ENCODE peak calls at places on chromosomes 7 and 10, in nine cellular contexts. W is spleen, X is GM23248, L is adipocyte, D is A549, U is HCT116, I is ascending aorta, C is SJSA1, Q is left lung. T is an unnamed sample.

GRCh38 chr7:31082450-31082849 is 30.3 kb downstream of the ADCYAP1R1 start:
- DNase-seq in D (no peak), L (no peak), W (no peak), C (no peak), Q (no peak), U (no peak), X (no peak), I (no peak), T (no peak)

GRCh38 chr7:128405345-128406146 is 4.2 kb downstream of the IMPDH1 start:
- DNase-seq in X (peak; percentile 75), C (peak; percentile 38), I (no peak), D (no peak), U (no peak), L (peak; percentile 77), Q (peak; percentile 92), W (peak; percentile 92), T (peak; percentile 37)

GRCh38 chr10:42488416-42488815 is 150.0 kb downstream of the ZNF33B start:
- DNase-seq in D (no peak), U (no peak), C (peak; percentile 93), I (no peak), X (peak; percentile 61), Q (no peak), L (peak; percentile 73), W (no peak), T (no peak)

GRCh38 chr10:113087082-113088029 is 137.3 kb downstream of the TCF7L2 start:
- DNase-seq in X (peak; percentile 100), L (peak; percentile 97), W (no peak), C (peak; percentile 99), U (peak; percentile 100), I (peak; percentile 28), D (peak; percentile 98), Q (no peak), T (no peak)

GRCh38 chr7:102993532-102994029 is 80.8 kb downstream of the LRRC17 start:
- DNase-seq in U (no peak), W (no peak), D (peak; percentile 16), X (peak; percentile 62), C (no peak), I (no peak), L (peak; percentile 85), Q (no peak), T (peak; percentile 44)

GRCh38 chr10:105189464-105189800 is 548.3 kb downstream of the SORCS3 start:
- DNase-seq in U (no peak), I (no peak), W (no peak), X (peak; percentile 39), L (no peak), Q (no peak), D (no peak), C (no peak), T (no peak)

GRCh38 chr10:44195120-44196007 is 189.5 kb downstream of the CXCL12 start:
- DNase-seq in I (peak; percentile 17), Q (no peak), D (peak; percentile 29), W (no peak), C (peak; percentile 76), U (no peak), X (peak; percentile 95), L (peak; percentile 94), T (peak; percentile 67)

GRCh38 chr7:157854066-157854891 is 517.5 kb downstream of the DNAJB6 start:
- DNase-seq in C (no peak), D (no peak), L (no peak), X (no peak), U (no peak), I (peak; percentile 62), W (peak; percentile 93), Q (peak; percentile 93), T (peak; percentile 61)

GRCh38 chr10:48253970-48254657 is 20.4 kb downstream of the FRMPD2 start:
- DNase-seq in Q (no peak), D (no peak), I (no peak), U (no peak), L (no peak), C (peak; percentile 72), X (peak; percentile 52), W (no peak), T (no peak)

GRCh38 chr7:2497500-2498336 is 21.5 kb upstream of the GRIFIN start:
- DNase-seq in I (no peak), Q (no peak), L (peak; percentile 45), D (no peak), W (no peak), C (no peak), U (no peak), X (no peak), T (no peak)

GRCh38 chr7:17446340-17446739 is 147.9 kb downstream of the AHR start:
- DNase-seq in X (no peak), U (no peak), W (no peak), C (no peak), L (no peak), D (no peak), Q (no peak), I (no peak), T (no peak)

GRCh38 chr10:116947838-116948529 is 57.0 kb downstream of the SHTN1 start:
- DNase-seq in W (no peak), C (peak; percentile 84), X (peak; percentile 20), L (peak; percentile 38), U (peak; percentile 59), I (no peak), Q (no peak), D (peak; percentile 45), T (no peak)

GRCh38 chr7:48052748-48053147 is 17.4 kb downstream of the C7orf57 start:
- DNase-seq in W (no peak), U (peak; percentile 60), Q (no peak), C (no peak), I (no peak), X (peak; percentile 20), L (no peak), D (peak; percentile 18), T (no peak)

GRCh38 chr7:158114056-158114850 is 473.4 kb downstream of the PTPRN2 start:
- DNase-seq in L (no peak), I (no peak), X (no peak), C (no peak), Q (peak; percentile 28), D (no peak), W (no peak), U (no peak), T (no peak)

DNA sequence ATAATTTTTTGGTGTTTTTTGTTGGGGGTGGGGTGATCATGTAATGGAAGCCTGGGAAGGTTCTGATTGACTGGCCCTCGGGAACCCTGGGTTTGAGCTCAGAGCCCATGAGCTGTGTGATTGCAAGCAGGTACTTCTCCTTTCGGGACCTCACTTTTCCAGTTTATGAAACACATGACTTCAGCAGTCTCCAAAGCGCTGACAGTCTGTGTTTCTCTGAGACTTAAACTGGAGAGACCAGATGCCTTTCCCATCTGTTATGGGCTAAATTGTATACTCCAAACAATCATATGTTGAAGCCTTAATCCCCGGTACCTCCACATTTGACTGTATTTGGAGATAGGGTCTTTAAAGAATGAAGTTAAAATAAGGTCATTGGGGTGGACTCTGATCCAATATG is 493.6 kb downstream of the GALNT17 start:
- DNase-seq in D (no peak), C (no peak), L (no peak), X (no peak), I (no peak), W (no peak), U (no peak), Q (no peak), T (no peak)
- H3K9me3 ChIP-seq in D (no peaks in the 10 kb centered on the region), C (peaks cover under 1% of the 10 kb centered on the region), L (no peaks in the 10 kb centered on the region), X (no peaks in the 10 kb centered on the region), I (no peaks in the 10 kb centered on the region), W (no peaks in the 10 kb centered on the region), U (no peaks in the 10 kb centered on the region), Q (no peaks in the 10 kb centered on the region), T (no peaks in the 10 kb centered on the region)

DNA sequence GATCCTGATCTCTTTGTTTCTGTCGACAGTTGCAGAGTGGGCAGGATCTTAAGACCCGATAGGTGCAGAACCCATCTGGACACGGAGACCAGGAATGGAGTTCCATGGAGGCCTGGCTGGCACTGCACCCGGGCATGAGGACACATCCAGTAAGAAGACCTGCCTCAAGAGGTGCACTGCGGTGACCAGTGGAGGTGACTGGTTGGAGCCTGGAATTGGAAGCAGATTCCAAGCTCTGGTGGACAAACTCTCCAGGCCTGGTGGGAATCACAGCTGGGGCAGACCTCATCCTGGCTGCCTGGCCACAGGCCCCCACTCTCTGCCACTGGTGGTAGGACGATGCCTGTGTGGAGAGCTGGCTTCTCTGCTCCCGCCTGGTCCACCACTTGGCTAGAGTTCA is 31.0 kb downstream of the ZNF775 start:
- DNase-seq in X (no peak), L (no peak), C (no peak), W (no peak), Q (peak; percentile 29), I (no peak), D (no peak), U (no peak), T (no peak)
- H3K4me1 ChIP-seq in X (peaks cover 5% of the 10 kb centered on the region), L (peaks cover 15% of the 10 kb centered on the region), C (peaks cover 17% of the 10 kb centered on the region), W (peaks cover 14% of the 10 kb centered on the region), Q (no peaks in the 10 kb centered on the region), I (peaks cover 7% of the 10 kb centered on the region), D (peaks cover 16% of the 10 kb centered on the region), U (peaks cover 4% of the 10 kb centered on the region), T (peaks cover 16% of the 10 kb centered on the region)

GRCh38 chr10:71632896-71633600 is 86.5 kb downstream of the C10orf105 start:
- DNase-seq in U (no peak), D (no peak), I (no peak), L (no peak), C (no peak), W (no peak), X (no peak), Q (no peak), T (no peak)

GRCh38 chr10:71630168-71630567 is 89.4 kb downstream of the C10orf105 start:
- DNase-seq in I (no peak), L (no peak), D (no peak), X (no peak), U (no peak), W (no peak), C (no peak), Q (no peak), T (no peak)

GRCh38 chr10:71633935-71634334 is 85.6 kb downstream of the C10orf105 start:
- DNase-seq in X (no peak), I (no peak), W (no peak), L (no peak), Q (no peak), U (no peak), D (no peak), C (no peak), T (no peak)

GRCh38 chr10:71631007-71631859 is 88.3 kb downstream of the C10orf105 start:
- DNase-seq in C (no peak), X (no peak), W (no peak), L (no peak), I (no peak), D (no peak), Q (no peak), U (no peak), T (no peak)

GRCh38 chr10:71632200-71632820 is 87.3 kb downstream of the C10orf105 start:
- DNase-seq in L (no peak), X (no peak), I (no peak), U (no peak), W (no peak), D (no peak), Q (no peak), C (no peak), T (no peak)
- H3K9me3 ChIP-seq in L (no peaks in the 10 kb centered on the region), X (no peaks in the 10 kb centered on the region), I (no peaks in the 10 kb centered on the region), U (no peaks in the 10 kb centered on the region), W (no peaks in the 10 kb centered on the region), D (no peaks in the 10 kb centered on the region), Q (no peaks in the 10 kb centered on the region), C (no peaks in the 10 kb centered on the region), T (no peaks in the 10 kb centered on the region)

DNA sequence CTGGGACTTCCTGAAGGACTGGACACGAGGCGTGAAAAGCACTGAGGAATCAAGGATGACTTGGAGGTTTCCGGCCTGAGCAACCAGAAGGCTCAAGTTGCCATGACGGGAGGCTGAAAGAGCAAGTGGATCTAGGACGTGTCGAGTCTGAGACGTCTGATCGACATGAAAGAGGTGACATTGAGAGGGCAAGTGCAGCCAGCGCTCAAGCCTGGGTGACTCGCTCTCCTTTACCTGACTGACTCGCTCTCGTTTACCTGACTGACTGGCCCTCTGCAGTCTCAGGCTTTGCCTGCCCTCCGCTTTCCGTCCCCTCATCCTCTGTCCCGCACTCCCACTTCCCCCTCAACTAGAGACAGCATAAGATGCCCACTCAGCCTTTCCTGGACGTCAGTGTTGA is 202.6 kb upstream of the FRMD4A start:
- DNase-seq in Q (no peak), I (no peak), W (no peak), X (no peak), L (no peak), C (no peak), U (no peak), D (no peak), T (no peak)
- H3K4me1 ChIP-seq in Q (no peaks in the 10 kb centered on the region), I (no peaks in the 10 kb centered on the region), W (no peaks in the 10 kb centered on the region), X (no peaks in the 10 kb centered on the region), L (peaks cover 14% of the 10 kb centered on the region), C (peaks cover 9% of the 10 kb centered on the region), U (no peaks in the 10 kb centered on the region), D (peaks cover 90% of the 10 kb centered on the region), T (no peaks in the 10 kb centered on the region)

T was measured in heart right ventricle.